ENCODE peak calls at places on chromosomes 6 and 20, in five cellular contexts. O is right lobe of liver, Y is stomach, T is endothelial cell of umbilical vein, G is heart left ventricle. Z is an unnamed sample. For H3K4me1 and H3K27me3, the result is how much of the 10 kb centered on the place peaks cover.

GRCh38 chr6:73942581-73942980 is 246.6 kb downstream of the CD109 start:
- DNase-seq in O (no peak), Y (no peak), T (no peak), G (no peak), Z (no peak)

GRCh38 chr6:85537055-85537494 is 56.6 kb downstream of the SNX14 start:
- DNase-seq in G (no peak), O (no peak), T (peak), Y (no peak), Z (no peak)

GRCh38 chr20:59933296-59933848 is at the start of gene SYCP2:
- DNase-seq in Y (peak), T (no peak), O (peak), G (peak), Z (no peak)

GRCh38 chr20:59295531-59295930 is 4.9 kb upstream of the EDN3 start:
- DNase-seq in Y (no peak), T (no peak), G (no peak), O (no peak), Z (no peak)

GRCh38 chr6:57267586-57268293 is 45.6 kb upstream of the RAB23 start:
- DNase-seq in Y (peak), O (no peak), G (no peak), T (peak), Z (no peak)

GRCh38 chr6:149437212-149437611 is 37.1 kb downstream of the SUMO4 start:
- DNase-seq in O (no peak), Y (no peak), G (no peak), T (no peak), Z (no peak)

GRCh38 chr6:108544586-108544985 is 16.1 kb upstream of the FOXO3 start:
- DNase-seq in O (no peak), G (no peak), Y (no peak), T (no peak), Z (no peak)

GRCh38 chr6:107594736-107595135 is 104.8 kb downstream of the SOBP start:
- DNase-seq in Y (no peak), T (no peak), G (no peak), O (no peak), Z (no peak)

GRCh38 chr6:35202066-35202546 is 11.7 kb upstream of the SCUBE3 start:
- DNase-seq in O (no peak), Y (no peak), T (no peak), G (no peak), Z (no peak)

GRCh38 chr20:1005452-1006027 is 3.4 kb upstream of the RSPO4 start:
- DNase-seq in Y (no peak), O (no peak), G (no peak), T (peak), Z (no peak)

GRCh38 chr20:63134201-63134612 is 81.7 kb downstream of the YTHDF1 start:
- DNase-seq in G (peak), Y (no peak), O (peak), T (no peak), Z (no peak)

GRCh38 chr6:26183581-26184408 is 96.6 kb downstream of the HFE start:
- DNase-seq in G (peak), O (peak), Y (peak), T (peak), Z (no peak)
- TF ChIP-seq POLR2A in G (no peak), O (peak), Y (no peak), T (peak), Z (peak)

GRCh38 chr6:26200918-26201721 is 113.9 kb downstream of the HFE start:
- DNase-seq in T (no peak), Y (no peak), O (no peak), G (no peak), Z (no peak)

GRCh38 chr6:26199773-26200728 is 112.8 kb downstream of the HFE start:
- DNase-seq in Y (no peak), T (no peak), O (no peak), G (peak), Z (no peak)

GRCh38 chr6:26197736-26198625 is 110.8 kb downstream of the HFE start:
- DNase-seq in O (no peak), Y (no peak), T (peak), G (no peak), Z (no peak)

GRCh38 chr6:26198626-26199056 is 111.4 kb downstream of the HFE start:
- DNase-seq in Y (no peak), G (no peak), T (peak), O (no peak), Z (no peak)

DNA sequence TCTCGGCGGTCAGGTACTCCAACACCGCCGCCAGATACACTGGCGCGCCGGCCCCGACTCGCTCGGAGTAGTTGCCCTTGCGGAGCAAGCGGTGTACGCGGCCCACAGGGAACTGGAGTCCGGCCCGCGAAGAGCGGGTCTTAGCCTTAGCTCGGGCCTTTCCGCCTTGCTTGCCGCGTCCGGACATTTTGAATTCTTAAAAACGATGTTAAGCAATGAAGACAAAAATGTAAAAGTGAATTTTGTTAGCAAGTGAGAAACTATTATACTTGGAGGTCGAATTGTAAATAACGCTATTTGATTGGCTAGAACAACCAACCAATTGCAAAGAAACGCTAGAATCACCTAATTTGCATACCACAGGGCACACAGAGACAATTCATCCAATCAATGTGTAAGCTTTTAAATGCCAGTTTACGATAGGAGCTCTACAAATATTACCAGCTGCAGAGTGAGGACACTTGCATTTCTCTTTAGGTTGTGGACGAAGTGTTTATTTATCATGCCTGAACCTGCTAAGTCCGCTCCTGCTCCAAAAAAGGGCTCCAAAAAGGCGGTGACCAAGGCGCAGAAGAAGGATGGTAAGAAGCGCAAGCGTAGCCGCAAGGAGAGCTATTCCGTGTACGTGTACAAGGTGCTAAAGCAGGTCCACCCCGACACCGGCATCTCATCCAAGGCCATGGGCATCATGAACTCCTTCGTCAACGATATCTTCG is 112.0 kb downstream of the HFE start:
- DNase-seq in G (peak), O (peak), Y (peak), T (peak), Z (no peak)
- H3K4me1 ChIP-seq in G (under half), O (under half), Y (under half), T (under half), Z (half or more)

DNA sequence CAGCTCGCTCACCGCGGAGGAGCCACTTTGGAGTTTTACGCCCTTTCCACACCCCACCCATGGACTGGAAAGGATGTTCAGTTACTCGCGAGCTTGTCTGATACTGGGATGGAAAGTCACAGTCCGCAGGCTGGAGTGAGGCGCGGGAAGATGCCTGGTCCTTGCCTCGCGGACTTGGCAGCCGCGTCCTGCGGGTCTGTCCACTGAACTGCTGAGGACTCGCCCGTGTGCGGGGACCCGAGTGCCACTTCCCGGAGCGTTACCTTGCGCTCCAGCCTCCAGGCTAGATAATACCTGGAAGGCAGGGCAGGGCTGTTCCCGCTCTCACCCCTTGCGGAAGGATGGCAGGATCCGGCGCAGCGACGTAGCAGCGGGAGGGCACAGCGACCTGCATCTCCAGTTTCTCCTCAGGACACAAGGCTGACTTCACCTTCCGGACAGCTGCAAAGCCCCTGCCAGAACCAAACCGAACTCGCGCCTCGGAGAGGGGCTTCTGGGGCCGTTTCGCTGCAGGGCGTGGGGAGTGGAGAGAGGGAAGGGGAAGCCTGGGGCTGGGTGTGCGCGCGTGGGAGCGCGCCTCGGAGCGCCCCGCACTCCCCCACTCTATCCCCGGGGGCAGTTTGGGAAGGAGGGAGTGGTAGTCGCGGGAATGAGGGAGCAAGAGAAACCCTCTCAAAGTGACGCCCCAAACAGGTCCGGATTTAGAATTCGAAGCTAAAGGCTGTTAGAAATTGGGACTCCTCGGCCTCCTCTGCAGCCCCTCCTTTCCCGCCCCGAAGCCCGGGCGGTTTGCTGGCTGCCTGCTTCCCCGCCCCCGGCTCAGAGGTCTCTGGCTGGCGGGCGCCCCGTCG is at the start of gene KCNQ5:
- DNase-seq in T (no peak), O (peak), Y (no peak), G (peak), Z (no peak)
- H3K27me3 ChIP-seq in T (half or more), O (under half), Y (under half), G (under half), Z (under half)

GRCh38 chr20:45935416-45936046 is 1.0 kb downstream of the PCIF1 start:
- DNase-seq in G (no peak), O (no peak), T (no peak), Y (no peak), Z (no peak)

GRCh38 chr20:45934046-45934586 is 367 bp upstream of the PCIF1 start:
- DNase-seq in T (no peak), O (peak), G (peak), Y (peak), Z (no peak)

GRCh38 chr20:45937765-45938164 is 3.3 kb downstream of the PCIF1 start:
- DNase-seq in G (no peak), T (no peak), Y (no peak), O (no peak), Z (no peak)

GRCh38 chr20:45933231-45934045 is 1.0 kb upstream of the PCIF1 start:
- DNase-seq in G (peak), Y (peak), O (peak), T (peak), Z (no peak)

DNA sequence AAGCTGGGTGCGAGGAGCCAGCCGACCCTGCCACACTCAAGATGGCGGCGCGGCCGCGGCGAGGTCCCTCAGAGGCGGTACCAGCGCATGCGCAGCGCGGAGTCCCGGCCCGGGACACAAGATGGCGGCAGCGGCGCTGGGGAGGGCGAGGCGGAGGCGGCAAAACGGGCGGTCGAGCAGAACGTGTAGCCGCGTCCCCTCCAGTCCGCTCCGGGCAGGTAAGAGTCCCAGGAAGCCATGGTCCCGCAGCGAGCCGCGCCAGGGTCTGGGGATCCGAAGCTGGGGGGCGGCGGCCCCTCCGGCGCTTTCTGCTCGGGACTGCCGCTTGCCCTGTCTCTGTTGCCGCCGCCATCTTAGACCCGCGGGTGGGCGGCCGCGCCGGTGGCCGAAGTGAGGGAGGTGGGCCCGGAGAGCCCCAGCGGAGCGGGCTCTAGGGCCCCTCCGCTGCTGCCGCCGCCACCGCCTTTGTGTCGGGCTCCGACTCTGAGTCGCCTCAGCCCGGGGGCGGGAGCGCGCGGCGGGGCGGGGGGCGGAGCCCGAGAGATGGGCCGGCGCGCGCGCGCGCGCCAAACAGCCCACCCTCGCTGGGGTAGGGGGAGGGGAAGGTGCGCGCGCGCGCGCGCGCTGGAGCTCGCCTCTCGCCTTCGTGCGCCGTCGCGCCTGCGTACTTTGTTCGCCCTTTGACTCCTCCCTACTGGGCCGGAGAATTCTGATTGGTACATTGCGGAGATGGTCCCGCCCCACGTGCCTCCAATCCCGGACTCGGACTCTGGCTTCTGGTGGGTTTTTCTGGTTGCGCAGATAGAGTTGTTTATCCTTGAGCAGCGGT is at the start of gene PCIF1:
- DNase-seq in T (peak), O (peak), G (peak), Y (peak), Z (peak)
- TF ChIP-seq POLR2A in T (peak), O (peak), G (peak), Y (no peak), Z (peak)

GRCh38 chr6:1022719-1023118 is 289.2 kb upstream of the FOXQ1 start:
- DNase-seq in T (no peak), O (no peak), Y (no peak), G (no peak), Z (no peak)

GRCh38 chr6:1023229-1023628 is 288.7 kb upstream of the FOXQ1 start:
- DNase-seq in G (no peak), Y (no peak), T (no peak), O (no peak), Z (no peak)

GRCh38 chr6:1025821-1026220 is 286.1 kb upstream of the FOXQ1 start:
- DNase-seq in O (no peak), Y (no peak), G (no peak), T (no peak), Z (no peak)

GRCh38 chr6:1024587-1024986 is 287.3 kb upstream of the FOXQ1 start:
- DNase-seq in Y (no peak), O (no peak), G (no peak), T (no peak), Z (no peak)

DNA sequence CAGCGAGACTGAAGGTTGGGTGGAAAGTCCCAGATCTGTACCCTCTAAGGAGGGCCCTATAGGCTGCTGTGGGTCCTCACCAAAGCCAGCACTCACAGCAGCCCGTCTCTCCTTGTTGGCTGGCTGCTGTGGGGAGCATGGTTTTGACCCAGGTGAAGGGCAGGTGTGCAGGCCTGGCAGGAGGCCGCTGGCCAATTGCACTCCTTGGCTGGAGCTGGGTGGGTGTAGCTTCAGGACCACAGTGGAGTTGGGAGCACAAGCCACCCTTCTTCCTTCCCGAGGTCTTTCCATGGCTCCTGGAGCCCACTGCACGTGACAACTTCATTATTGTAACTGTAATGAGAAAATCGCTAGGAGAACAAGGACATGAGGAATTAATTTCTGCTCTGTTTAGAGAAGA is 287.7 kb upstream of the FOXQ1 start:
- DNase-seq in T (no peak), G (no peak), Y (no peak), O (no peak), Z (no peak)
- H3K4me1 ChIP-seq in T (under half), G (under half), Y (under half), O (under half), Z (under half)

GRCh38 chr20:51153867-51154707 is 131.2 kb upstream of the KCNG1 start:
- DNase-seq in O (no peak), G (no peak), Y (no peak), T (no peak), Z (no peak)
- H3K27me3 ChIP-seq in O (under half), G (under half), Y (under half), T (under half), Z (under half)

Z was measured in esophagus squamous epithelium.